ENCODE peak calls at places on chromosomes 1 and 21, in nine cellular contexts. U is suprapubic skin; L is effector memory CD4-positive, alpha-beta T cell; X is SJSA1; I is epithelial cell of esophagus; Z is GM23248; Y is right cardiac atrium; T is fibroblast of mammary gland; R is astrocyte of the cerebellum. A is an unnamed sample.

GRCh38 chr1:240946926-240947325 is 335.0 kb upstream of the GREM2 start:
- DNase-seq in Y (no peak), I (peak), U (no peak), Z (peak), T (peak), L (no peak), X (peak), R (peak), A (peak)

GRCh38 chr21:36718951-36719501 is 20.1 kb downstream of the SIM2 start:
- DNase-seq in R (no peak), T (no peak), L (no peak), Z (peak), X (no peak), U (peak), I (peak), Y (no peak), A (no peak)

GRCh38 chr1:204487256-204487615 is 7.4 kb downstream of the PIK3C2B start:
- DNase-seq in I (no peak), R (no peak), T (no peak), L (no peak), X (no peak), U (no peak), Z (no peak), Y (no peak), A (no peak)

GRCh38 chr1:47578026-47578861 is 140.4 kb downstream of the FOXD2 start:
- DNase-seq in T (no peak), U (peak), Y (peak), X (peak), I (no peak), R (no peak), L (no peak), Z (no peak), A (no peak)

GRCh38 chr1:238898856-238899255 is 487.5 kb upstream of the CHRM3 start:
- DNase-seq in I (peak), Z (no peak), L (no peak), U (no peak), T (no peak), X (no peak), R (peak), Y (no peak), A (no peak)

GRCh38 chr21:33348728-33349127 is 24.0 kb downstream of the IFNAR1 start:
- DNase-seq in Y (no peak), Z (no peak), X (no peak), L (no peak), U (no peak), R (no peak), I (no peak), T (no peak), A (peak)

GRCh38 chr1:201655910-201656669 is 117.2 kb downstream of the NAV1 start:
- DNase-seq in L (no peak), X (no peak), Z (peak), U (no peak), R (no peak), T (peak), I (no peak), Y (peak), A (no peak)

GRCh38 chr1:186984959-186985358 is 156.2 kb downstream of the PLA2G4A start:
- DNase-seq in Z (no peak), U (no peak), T (no peak), Y (no peak), X (no peak), R (no peak), I (no peak), L (no peak), A (no peak)

GRCh38 chr1:94743866-94744265 is 76.3 kb upstream of the SLC44A3 start:
- DNase-seq in X (peak), R (no peak), Z (no peak), L (no peak), T (peak), Y (no peak), U (no peak), I (no peak), A (peak)

GRCh38 chr1:151905070-151905442 is 4.3 kb downstream of the THEM4 start:
- DNase-seq in I (no peak), T (peak), U (no peak), Y (peak), R (no peak), X (no peak), L (peak), Z (no peak), A (peak)

GRCh38 chr1:3691421-3692204 is 39.3 kb downstream of the TP73 start:
- DNase-seq in R (no peak), X (no peak), U (no peak), L (no peak), T (no peak), Z (no peak), Y (no peak), I (no peak), A (no peak)

GRCh38 chr1:33897092-33897725 is 33.3 kb downstream of the HMGB4 start:
- DNase-seq in R (no peak), X (no peak), I (no peak), Y (peak), U (no peak), L (no peak), Z (peak), T (peak), A (no peak)

GRCh38 chr1:109640285-109640865 is 15.5 kb upstream of the GSTM4 start:
- DNase-seq in I (peak), Y (peak), X (peak), U (peak), Z (peak), R (no peak), L (peak), T (peak), A (peak)

GRCh38 chr1:20183876-20184275 is 2.0 kb upstream of the UBXN10 start:
- DNase-seq in T (no peak), Y (no peak), R (no peak), L (no peak), I (no peak), X (no peak), Z (no peak), U (no peak), A (no peak)

GRCh38 chr1:160451859-160452232 is 51.5 kb downstream of the VANGL2 start:
- DNase-seq in Y (no peak), X (no peak), L (no peak), T (no peak), U (no peak), Z (no peak), I (no peak), R (no peak), A (no peak)

GRCh38 chr1:193614817-193615216 is 428.4 kb upstream of the B3GALT2 start:
- DNase-seq in T (peak), I (peak), X (no peak), U (no peak), Y (no peak), R (no peak), L (no peak), Z (peak), A (peak)

GRCh38 chr1:191913234-191913948 is 244.9 kb upstream of the RGS18 start:
- DNase-seq in T (no peak), X (no peak), Z (no peak), R (no peak), L (no peak), I (no peak), Y (no peak), U (no peak), A (peak)

GRCh38 chr21:28794341-28794970 is 198.2 kb downstream of the LTN1 start:
- DNase-seq in Y (no peak), T (no peak), U (no peak), Z (no peak), L (no peak), X (no peak), I (no peak), R (no peak), A (no peak)

GRCh38 chr1:41682845-41683630 is 198.6 kb upstream of the EDN2 start:
- DNase-seq in I (no peak), T (peak), Y (no peak), R (no peak), X (no peak), L (no peak), Z (peak), U (no peak), A (no peak)

GRCh38 chr1:96978431-96978830 is 256.8 kb downstream of the PTBP2 start:
- DNase-seq in U (no peak), R (no peak), T (no peak), X (no peak), Y (no peak), Z (peak), L (no peak), I (no peak), A (peak)

GRCh38 chr1:61142726-61143500 is 60.6 kb downstream of the NFIA start:
- DNase-seq in T (peak), L (no peak), R (no peak), X (no peak), Z (peak), U (no peak), I (peak), Y (no peak), A (no peak)

GRCh38 chr21:37435120-37435519 is 68.5 kb downstream of the DYRK1A start:
- DNase-seq in I (peak), R (peak), L (peak), Y (peak), X (no peak), Z (peak), U (no peak), T (peak), A (peak)

GRCh38 chr1:112457241-112457640 is 51.5 kb upstream of the WNT2B start:
- DNase-seq in Z (peak), Y (no peak), L (no peak), T (peak), U (no peak), R (no peak), X (no peak), I (no peak), A (peak)

GRCh38 chr21:36694041-36694515 is 4.8 kb upstream of the SIM2 start:
- DNase-seq in U (no peak), I (no peak), R (no peak), Y (no peak), Z (no peak), X (no peak), L (no peak), T (no peak), A (no peak)

GRCh38 chr1:243605604-243606003 is 244.4 kb downstream of the AKT3 start:
- DNase-seq in L (no peak), X (no peak), R (no peak), Z (no peak), Y (no peak), U (no peak), I (no peak), T (peak), A (peak)

GRCh38 chr1:11245904-11246726 is 16.2 kb downstream of the MTOR start:
- DNase-seq in X (no peak), I (no peak), R (no peak), L (no peak), U (no peak), Y (no peak), Z (no peak), T (no peak), A (no peak)

GRCh38 chr21:17725339-17725738 is 93.8 kb downstream of the C21orf91 start:
- DNase-seq in R (no peak), Z (no peak), L (no peak), T (no peak), I (peak), X (no peak), Y (no peak), U (no peak), A (no peak)

GRCh38 chr1:3821004-3821933 is 25.0 kb upstream of the LRRC47 start:
- DNase-seq in Z (no peak), Y (no peak), R (peak), I (peak), T (no peak), L (no peak), U (no peak), X (no peak), A (no peak)

GRCh38 chr1:151837841-151838490 is 1.7 kb downstream of the C2CD4D start:
- DNase-seq in X (no peak), T (no peak), Z (peak), Y (no peak), L (peak), U (no peak), R (no peak), I (no peak), A (no peak)

GRCh38 chr1:174040387-174040786 is 18.2 kb upstream of the RC3H1 start:
- DNase-seq in Y (no peak), R (no peak), T (peak), L (no peak), Z (peak), U (no peak), I (peak), X (no peak), A (peak)

GRCh38 chr1:38138498-38139233 is 92.1 kb upstream of the POU3F1 start:
- DNase-seq in T (peak), I (peak), X (peak), Y (peak), U (no peak), L (no peak), Z (peak), R (peak), A (peak)

GRCh38 chr1:59150537-59151386 is 146.1 kb upstream of the FGGY start:
- DNase-seq in Y (peak), I (peak), T (peak), L (no peak), R (peak), Z (peak), X (peak), U (peak), A (peak)

GRCh38 chr1:4210043-4210442 is 310.0 kb upstream of the C1orf174 start:
- DNase-seq in U (no peak), X (no peak), T (no peak), Y (no peak), I (no peak), L (no peak), R (no peak), Z (no peak), A (no peak)

GRCh38 chr1:221294244-221294643 is 415.0 kb downstream of the HLX start:
- DNase-seq in I (peak), X (no peak), Z (peak), U (no peak), T (peak), R (no peak), L (no peak), Y (no peak), A (peak)

GRCh38 chr1:66296370-66296769 is 237.6 kb upstream of the SGIP1 start:
- DNase-seq in U (no peak), I (no peak), L (no peak), Y (no peak), T (no peak), R (no peak), Z (no peak), X (no peak), A (no peak)

GRCh38 chr21:40422851-40423635 is 423.9 kb downstream of the DSCAM start:
- DNase-seq in L (no peak), X (no peak), Z (no peak), I (no peak), Y (no peak), U (no peak), R (no peak), T (no peak), A (no peak)

GRCh38 chr1:1290238-1290731 is 10.0 kb downstream of the SCNN1D start:
- DNase-seq in Z (peak), I (peak), L (peak), U (no peak), R (peak), X (peak), T (no peak), Y (peak), A (peak)

GRCh38 chr1:205052689-205053088 is 9.7 kb downstream of the CNTN2 start:
- DNase-seq in Y (no peak), R (no peak), X (no peak), I (no peak), T (no peak), L (no peak), Z (no peak), U (no peak), A (no peak)

GRCh38 chr1:183027791-183028190 is 4.6 kb downstream of the LAMC1 start:
- DNase-seq in Y (no peak), L (no peak), R (no peak), T (no peak), X (no peak), U (no peak), Z (no peak), I (peak), A (no peak)

GRCh38 chr1:183029591-183030000 is 6.4 kb downstream of the LAMC1 start:
- DNase-seq in I (peak), U (no peak), Z (peak), R (no peak), Y (no peak), X (peak), L (no peak), T (peak), A (peak)

GRCh38 chr1:183025782-183026774 is 2.9 kb downstream of the LAMC1 start:
- DNase-seq in R (no peak), Y (no peak), Z (peak), U (no peak), I (peak), X (no peak), T (peak), L (no peak), A (peak)

GRCh38 chr1:183024352-183025337 is 1.4 kb downstream of the LAMC1 start:
- DNase-seq in Y (no peak), I (peak), X (peak), L (no peak), Z (peak), T (no peak), U (no peak), R (no peak), A (peak)

GRCh38 chr1:183027031-183027430 is 3.8 kb downstream of the LAMC1 start:
- DNase-seq in X (no peak), I (no peak), T (no peak), Z (peak), L (no peak), Y (no peak), U (no peak), R (no peak), A (peak)
- H3K4me3 ChIP-seq in X (no peak), I (no peak), T (peak), Z (peak), L (no peak), Y (peak), U (peak), R (peak), A (no peak)

GRCh38 chr1:172343246-172344099 is 77.0 kb upstream of the C1orf105 start:
- DNase-seq in I (peak), R (peak), U (no peak), L (no peak), T (peak), X (peak), Y (no peak), Z (peak), A (peak)
- H3K4me3 ChIP-seq in I (no peak), R (no peak), U (no peak), L (no peak), T (peak), X (peak), Y (peak), Z (peak), A (peak)

GRCh38 chr1:6867688-6868370 is 82.6 kb downstream of the CAMTA1 start:
- DNase-seq in I (no peak), U (no peak), Z (no peak), Y (no peak), L (no peak), R (no peak), T (no peak), X (peak), A (no peak)

GRCh38 chr1:6869002-6869380 is 83.7 kb downstream of the CAMTA1 start:
- DNase-seq in U (no peak), Y (no peak), X (no peak), Z (no peak), R (no peak), I (peak), L (no peak), T (no peak), A (no peak)

GRCh38 chr1:6870086-6870485 is 84.8 kb downstream of the CAMTA1 start:
- DNase-seq in Y (no peak), T (no peak), R (no peak), L (no peak), Z (peak), I (no peak), U (no peak), X (peak), A (peak)

GRCh38 chr1:6866825-6867224 is 81.6 kb downstream of the CAMTA1 start:
- DNase-seq in Y (no peak), Z (no peak), U (no peak), I (no peak), L (no peak), R (no peak), T (no peak), X (no peak), A (no peak)

GRCh38 chr1:6868371-6869001 is 83.2 kb downstream of the CAMTA1 start:
- DNase-seq in I (no peak), U (no peak), R (no peak), Z (no peak), L (no peak), Y (no peak), T (no peak), X (peak), A (peak)
- H3K4me3 ChIP-seq in I (no peak), U (peak), R (no peak), Z (no peak), L (no peak), Y (no peak), T (no peak), X (no peak), A (no peak)

GRCh38 chr1:31705080-31705866 is 1.5 kb upstream of the COL16A1 start:
- DNase-seq in Y (peak), I (peak), L (peak), Z (peak), R (no peak), U (peak), X (peak), T (peak), A (peak)
- H3K4me3 ChIP-seq in Y (peak), I (no peak), L (no peak), Z (peak), R (no peak), U (peak), X (no peak), T (peak), A (peak)

GRCh38 chr1:230541306-230541705 is 101.0 kb upstream of the COG2 start:
- DNase-seq in Z (no peak), T (no peak), I (no peak), X (no peak), Y (no peak), U (no peak), R (no peak), L (no peak), A (no peak)

GRCh38 chr1:230543085-230543484 is 99.2 kb upstream of the COG2 start:
- DNase-seq in X (no peak), Y (no peak), U (no peak), R (no peak), Z (no peak), T (no peak), L (no peak), I (no peak), A (no peak)

GRCh38 chr1:230542054-230542453 is 100.2 kb upstream of the COG2 start:
- DNase-seq in Y (no peak), T (peak), L (no peak), Z (peak), R (no peak), I (peak), X (peak), U (no peak), A (peak)

GRCh38 chr1:230542681-230543080 is 99.6 kb upstream of the COG2 start:
- DNase-seq in I (no peak), L (no peak), Z (no peak), X (no peak), U (no peak), Y (no peak), T (no peak), R (no peak), A (peak)

DNA sequence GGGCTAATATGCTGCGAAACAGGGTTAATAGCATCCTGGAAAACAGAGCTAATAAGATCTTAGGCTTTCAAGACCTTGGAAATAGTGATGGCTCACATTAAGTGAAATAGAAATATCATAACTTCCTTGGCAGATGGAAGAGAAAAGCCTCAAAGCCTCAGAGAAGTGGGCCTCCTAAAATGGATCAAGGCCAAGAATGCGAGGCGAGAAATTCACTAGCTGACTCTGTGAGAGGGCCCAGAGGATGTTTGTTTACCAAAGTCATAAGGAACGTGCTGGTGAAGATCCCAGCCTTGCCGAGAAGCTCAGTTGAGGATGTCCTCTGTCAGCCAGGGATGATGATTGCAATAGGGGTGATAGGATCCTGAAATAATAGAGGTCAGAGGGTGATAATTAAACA is 101.9 kb upstream of the COG2 start:
- DNase-seq in U (no peak), L (no peak), Z (no peak), I (no peak), R (no peak), Y (no peak), X (no peak), T (no peak), A (peak)
- H3K4me3 ChIP-seq in U (no peak), L (no peak), Z (no peak), I (no peak), R (no peak), Y (no peak), X (no peak), T (no peak), A (no peak)

GRCh38 chr1:17419626-17420328 is 19.7 kb downstream of the RCC2 start:
- DNase-seq in L (peak), I (peak), Y (peak), Z (peak), R (no peak), X (peak), U (no peak), T (peak), A (peak)
- H3K4me3 ChIP-seq in L (no peak), I (no peak), Y (no peak), Z (no peak), R (no peak), X (no peak), U (no peak), T (no peak), A (no peak)

DNA sequence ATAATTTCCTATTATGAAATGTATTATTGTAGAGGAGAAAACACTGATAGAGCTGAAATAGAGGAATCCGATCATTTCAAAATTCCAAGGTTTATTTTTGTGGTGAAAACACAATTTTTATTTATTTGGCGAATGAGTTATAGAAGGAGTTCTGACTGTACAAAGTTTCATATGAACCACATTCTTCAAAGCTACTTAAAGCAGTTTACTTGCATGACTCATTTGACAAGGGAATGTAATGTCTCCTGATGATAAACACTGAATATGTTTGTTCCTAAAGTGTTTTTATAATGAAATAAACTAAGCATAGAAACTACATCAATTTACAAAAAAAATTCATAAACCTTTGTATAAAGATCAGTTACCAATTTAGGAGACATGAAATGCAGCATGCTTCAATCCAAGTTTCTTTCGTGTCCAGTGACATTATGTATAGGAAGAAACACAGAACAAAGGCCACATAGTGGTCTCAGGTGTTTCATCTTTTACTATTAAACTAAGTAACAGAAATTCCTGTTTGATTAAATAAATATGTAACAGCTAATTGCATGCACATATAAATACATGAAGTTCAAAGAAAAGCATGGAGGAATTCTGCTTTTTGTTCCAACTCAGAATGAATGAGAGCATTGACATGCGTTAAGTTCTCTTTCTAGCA is 2.4 kb downstream of the PRKACB start:
- DNase-seq in I (peak), Z (peak), Y (no peak), L (no peak), X (peak), R (no peak), T (peak), U (no peak), A (peak)
- H3K4me3 ChIP-seq in I (no peak), Z (no peak), Y (no peak), L (peak), X (no peak), R (no peak), T (no peak), U (no peak), A (no peak)

A was measured in choroid plexus epithelial cell.